ENCODE peak calls at places on chromosomes 16 and 17, in five cellular contexts. Q, J, S, K and W are unnamed samples.
A peak's percentile ranks its signal among the peaks of the same experiment; 100 is the strongest.

GRCh38 chr17:4101127-4101798 is 41.6 kb downstream of the ZZEF1 start:
- DNase-seq in Q (no peak), J (no peak), S (no peak), K (no peak), W (no peak)

GRCh38 chr17:77951123-77951522 is 7.4 kb upstream of the TNRC6C start:
- DNase-seq in Q (no peak), J (no peak), S (no peak), K (no peak), W (no peak)

GRCh38 chr16:11173426-11173825 is 82.6 kb downstream of the SOCS1 start:
- DNase-seq in Q (no peak), J (no peak), S (no peak), K (no peak), W (no peak)

GRCh38 chr16:57355898-57356414 is 2.6 kb upstream of the CCL22 start:
- DNase-seq in Q (no peak), J (no peak), S (no peak), K (no peak), W (no peak)

GRCh38 chr16:66137853-66138252 is 228.6 kb upstream of the CDH5 start:
- DNase-seq in Q (no peak), J (no peak), S (no peak), K (no peak), W (no peak)

GRCh38 chr16:17303101-17303500 is 167.7 kb downstream of the XYLT1 start:
- DNase-seq in Q (no peak), J (no peak), S (no peak), K (no peak), W (no peak)

GRCh38 chr17:64133546-64134215 is 3.7 kb upstream of the ERN1 start:
- DNase-seq in Q (no peak), J (no peak), S (no peak), K (no peak), W (no peak)

GRCh38 chr16:75074920-75075687 is 41.5 kb downstream of the LDHD start:
- DNase-seq in Q (no peak), J (no peak), S (no peak), K (no peak), W (peak; percentile 63)

GRCh38 chr17:78879679-78880186 is 23.3 kb downstream of the CEP295NL start:
- DNase-seq in Q (peak; percentile 27), J (peak; percentile 92), S (no peak), K (no peak), W (peak; percentile 92)

GRCh38 chr16:69520800-69521602 is 44.8 kb upstream of the NFAT5 start:
- DNase-seq in Q (no peak), J (no peak), S (no peak), K (no peak), W (no peak)

GRCh38 chr17:79047291-79047920 is 23.4 kb downstream of the C1QTNF1 start:
- DNase-seq in Q (no peak), J (no peak), S (no peak), K (no peak), W (peak; percentile 76)

GRCh38 chr16:30775381-30776099 is 11.5 kb downstream of the ZNF629 start:
- DNase-seq in Q (peak; percentile 50), J (peak; percentile 93), S (no peak), K (peak; percentile 88), W (peak; percentile 88)

DNA sequence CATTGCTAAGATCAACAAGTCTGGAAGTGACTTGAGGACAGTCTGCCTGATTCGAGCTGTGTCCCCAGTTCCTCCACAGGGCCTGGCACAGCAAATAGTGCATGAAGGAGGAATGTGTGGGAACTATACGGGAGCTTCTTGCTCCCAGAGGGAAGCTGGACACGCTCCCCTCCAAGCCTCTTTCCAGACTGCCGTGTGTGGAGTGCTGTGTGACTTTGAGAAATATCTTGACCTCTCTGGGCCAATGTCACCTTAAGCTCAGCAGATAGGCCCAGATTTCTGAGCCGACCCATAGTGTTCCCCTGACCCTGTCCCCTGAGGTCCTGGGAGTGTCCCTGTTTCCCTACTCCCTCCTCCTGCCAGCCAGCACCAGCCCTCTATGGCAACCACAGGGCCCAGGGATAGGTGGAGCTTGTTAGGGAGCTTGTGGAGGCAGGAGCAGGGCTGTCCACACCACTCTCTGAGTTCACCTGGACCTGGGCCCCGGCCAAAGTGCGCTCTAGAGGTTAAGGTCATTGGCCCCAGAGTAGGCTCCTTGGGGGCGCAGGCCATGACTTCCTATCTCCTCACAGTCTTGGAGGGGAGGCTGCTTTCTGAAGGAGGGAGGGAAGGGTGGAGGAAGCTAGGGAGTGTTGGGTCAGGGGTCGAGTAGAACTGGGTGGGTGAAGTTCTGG is 6.3 kb upstream of the FOXN1 start:
- DNase-seq in Q (no peak), J (no peak), S (no peak), K (peak; percentile 35), W (no peak)
- H3K4me3 ChIP-seq in Q (no peak overlapping the region), J (no peak overlapping the region), S (no peak overlapping the region), K (no peak overlapping the region), W (no peak overlapping the region)

GRCh38 chr17:21289902-21290571 is 5.5 kb downstream of the MAP2K3 start:
- DNase-seq in Q (no peak), J (no peak), S (no peak), K (no peak), W (peak; percentile 91)
- H3K4me3 ChIP-seq in Q (peak overlapping the region; percentile 88), J (no peak overlapping the region), S (no peak overlapping the region), K (no peak overlapping the region), W (no peak overlapping the region)

GRCh38 chr16:54283735-54284318 is 2.8 kb downstream of the IRX3 start:
- DNase-seq in Q (no peak), J (peak; percentile 78), S (no peak), K (no peak), W (peak; percentile 61)

GRCh38 chr16:54285414-54286066 is 1.0 kb downstream of the IRX3 start:
- DNase-seq in Q (no peak), J (no peak), S (no peak), K (no peak), W (peak; percentile 75)

GRCh38 chr16:54286067-54286329 is 589 bp downstream of the IRX3 start:
- DNase-seq in Q (no peak), J (no peak), S (no peak), K (no peak), W (no peak)

GRCh38 chr16:54284319-54284930 is 2.2 kb downstream of the IRX3 start:
- DNase-seq in Q (no peak), J (peak; percentile 74), S (no peak), K (no peak), W (peak; percentile 25)

GRCh38 chr16:54284931-54285413 is 1.6 kb downstream of the IRX3 start:
- DNase-seq in Q (no peak), J (peak; percentile 76), S (no peak), K (no peak), W (peak; percentile 74)
- H3K4me3 ChIP-seq in Q (peak overlapping the region; percentile 87), J (peak overlapping the region; percentile 91), S (peak overlapping the region; percentile 69), K (peak overlapping the region; percentile 60), W (peak overlapping the region; percentile 54)

GRCh38 chr17:38457577-38458371 is 29.5 kb downstream of the ARHGAP23 start:
- DNase-seq in Q (no peak), J (no peak), S (no peak), K (no peak), W (no peak)

GRCh38 chr17:38456031-38456815 is 28.0 kb downstream of the ARHGAP23 start:
- DNase-seq in Q (no peak), J (no peak), S (no peak), K (no peak), W (no peak)

GRCh38 chr17:38453951-38454421 is 25.7 kb downstream of the ARHGAP23 start:
- DNase-seq in Q (no peak), J (no peak), S (no peak), K (no peak), W (no peak)

GRCh38 chr17:38454528-38454927 is 26.3 kb downstream of the ARHGAP23 start:
- DNase-seq in Q (peak; percentile 77), J (no peak), S (no peak), K (peak; percentile 78), W (peak; percentile 93)

GRCh38 chr17:38455288-38455915 is 27.1 kb downstream of the ARHGAP23 start:
- DNase-seq in Q (no peak), J (no peak), S (no peak), K (no peak), W (no peak)
- H3K4me3 ChIP-seq in Q (peak overlapping the region; percentile 72), J (peak overlapping the region; percentile 60), S (peak overlapping the region; percentile 51), K (peak overlapping the region; percentile 50), W (no peak overlapping the region)